ENCODE peak calls at places on chromosomes 11 and 22, in nine cellular contexts. L, F, K, H, T, A, B, X and O are unnamed samples.

GRCh38 chr11:130873766-130874165 is 42.5 kb downstream of the SNX19 start:
- DNase-seq in L (no peak), F (no peak), K (no peak), H (no peak), T (no peak), A (peak), B (no peak), X (no peak), O (no peak)

GRCh38 chr11:105073486-105074200 is 28.5 kb upstream of the CARD16 start:
- DNase-seq in L (no peak), F (no peak), K (no peak), H (no peak), T (no peak), A (no peak), B (no peak), X (no peak), O (no peak)

GRCh38 chr11:106683435-106683834 is 334.8 kb downstream of the GUCY1A2 start:
- DNase-seq in L (no peak), F (no peak), K (no peak), H (no peak), T (no peak), A (no peak), B (no peak), X (no peak), O (no peak)

GRCh38 chr11:67647471-67647870 is 3.1 kb downstream of the ACY3 start:
- DNase-seq in L (no peak), F (no peak), K (no peak), H (no peak), T (peak), A (no peak), B (no peak), X (no peak), O (no peak)

GRCh38 chr22:19271856-19272535 is 19.5 kb downstream of the CLTCL1 start:
- DNase-seq in L (no peak), F (no peak), K (no peak), H (no peak), T (no peak), A (no peak), B (peak), X (no peak), O (no peak)

GRCh38 chr11:61186504-61186903 is 16.8 kb upstream of the PGA3 start:
- DNase-seq in L (no peak), F (no peak), K (no peak), H (no peak), T (no peak), A (no peak), B (no peak), X (no peak), O (no peak)

GRCh38 chr11:134272381-134273316 is 3.5 kb upstream of the GLB1L3 start:
- DNase-seq in L (no peak), F (no peak), K (no peak), H (no peak), T (no peak), A (peak), B (no peak), X (no peak), O (no peak)

GRCh38 chr11:91513734-91514133 is 710.9 kb upstream of the FAT3 start:
- DNase-seq in L (no peak), F (no peak), K (no peak), H (no peak), T (no peak), A (no peak), B (no peak), X (no peak), O (no peak)